ENCODE peak calls at places on chromosome 13, in five cellular contexts. One of them, this sample, is unnamed.
A peak's percentile ranks its signal among the peaks of the same experiment; 100 is the strongest.

GRCh38 chr13:113836917-113837553 is 26.8 kb downstream of the GAS6 start:
- DNase-seq in globus pallidus: no peak
- DNase-seq in uterus: peak; percentile 82
- DNase-seq in NCI-H187: no peak
- DNase-seq in heart right ventricle: peak; percentile 64
- DNase-seq in this sample: peak; percentile 84

GRCh38 chr13:25561842-25562241 is 190.1 kb downstream of the ATP8A2 start:
- DNase-seq in globus pallidus: no peak
- DNase-seq in heart right ventricle: no peak
- DNase-seq in NCI-H187: no peak
- DNase-seq in uterus: no peak
- DNase-seq in this sample: no peak

GRCh38 chr13:101465877-101466276 is 13.4 kb downstream of the ITGBL1 start:
- DNase-seq in globus pallidus: no peak
- DNase-seq in NCI-H187: no peak
- DNase-seq in heart right ventricle: no peak
- DNase-seq in uterus: no peak
- DNase-seq in this sample: no peak

GRCh38 chr13:36543671-36544070 is 111.4 kb downstream of the CCNA1 start:
- DNase-seq in globus pallidus: no peak
- DNase-seq in NCI-H187: peak; percentile 67
- DNase-seq in heart right ventricle: no peak
- DNase-seq in uterus: no peak
- DNase-seq in this sample: no peak

GRCh38 chr13:96082640-96083039 is 7.3 kb upstream of the HS6ST3 start:
- DNase-seq in globus pallidus: no peak
- DNase-seq in heart right ventricle: no peak
- DNase-seq in uterus: no peak
- DNase-seq in NCI-H187: no peak
- DNase-seq in this sample: no peak

GRCh38 chr13:50421457-50422130 is 406.4 kb downstream of the KCNRG start:
- DNase-seq in globus pallidus: no peak
- DNase-seq in heart right ventricle: no peak
- DNase-seq in NCI-H187: no peak
- DNase-seq in uterus: no peak
- DNase-seq in this sample: no peak

GRCh38 chr13:66312312-66313087 is 917.6 kb downstream of the PCDH9 start:
- DNase-seq in heart right ventricle: no peak
- DNase-seq in globus pallidus: no peak
- DNase-seq in NCI-H187: no peak
- DNase-seq in uterus: no peak
- DNase-seq in this sample: no peak

GRCh38 chr13:40564342-40564997 is 102.0 kb downstream of the FOXO1 start:
- DNase-seq in globus pallidus: no peak
- DNase-seq in uterus: no peak
- DNase-seq in heart right ventricle: no peak
- DNase-seq in NCI-H187: no peak
- DNase-seq in this sample: no peak

GRCh38 chr13:46160474-46161066 is 21.4 kb downstream of the LCP1 start:
- DNase-seq in globus pallidus: peak; percentile 60
- DNase-seq in NCI-H187: peak; percentile 15
- DNase-seq in uterus: no peak
- DNase-seq in heart right ventricle: no peak
- DNase-seq in this sample: no peak

GRCh38 chr13:22960827-22961226 is 220.0 kb upstream of the SGCG start:
- DNase-seq in globus pallidus: no peak
- DNase-seq in heart right ventricle: no peak
- DNase-seq in uterus: no peak
- DNase-seq in NCI-H187: no peak
- DNase-seq in this sample: no peak

GRCh38 chr13:26727122-26727521 is 33.5 kb downstream of the GPR12 start:
- DNase-seq in uterus: no peak
- DNase-seq in globus pallidus: no peak
- DNase-seq in heart right ventricle: no peak
- DNase-seq in NCI-H187: no peak
- DNase-seq in this sample: no peak

GRCh38 chr13:28719656-28720055 is 886 bp upstream of the SLC46A3 start:
- DNase-seq in heart right ventricle: no peak
- DNase-seq in NCI-H187: no peak
- DNase-seq in uterus: no peak
- DNase-seq in globus pallidus: no peak
- DNase-seq in this sample: no peak

GRCh38 chr13:112702983-112703379 is 13.1 kb downstream of the ATP11A start:
- DNase-seq in uterus: no peak
- DNase-seq in heart right ventricle: no peak
- DNase-seq in globus pallidus: no peak
- DNase-seq in NCI-H187: no peak
- DNase-seq in this sample: no peak

GRCh38 chr13:109157275-109157674 is 527.9 kb downstream of the MYO16 start:
- DNase-seq in NCI-H187: no peak
- DNase-seq in globus pallidus: no peak
- DNase-seq in uterus: no peak
- DNase-seq in heart right ventricle: no peak
- DNase-seq in this sample: no peak